ENCODE peak calls at places on chromosome 4, in five cellular contexts. One of them, this sample, is unnamed.

GRCh38 chr4:11467931-11468330 is 39.2 kb upstream of the HS3ST1 start:
- DNase-seq in GM20000: no peak
- DNase-seq in aorta: no peak
- DNase-seq in HFFc6: no peak
- DNase-seq in fibroblast of lung: no peak
- DNase-seq in this sample: no peak

GRCh38 chr4:149595500-149595899 is 220.1 kb downstream of the IQCM start:
- DNase-seq in fibroblast of lung: peak
- DNase-seq in GM20000: no peak
- DNase-seq in aorta: no peak
- DNase-seq in HFFc6: no peak
- DNase-seq in this sample: no peak

GRCh38 chr4:108209489-108209888 is 40.8 kb upstream of the LEF1 start:
- DNase-seq in aorta: no peak
- DNase-seq in fibroblast of lung: no peak
- DNase-seq in HFFc6: no peak
- DNase-seq in GM20000: no peak
- DNase-seq in this sample: no peak

GRCh38 chr4:165006886-165007285 is 24.9 kb upstream of the TRIM60 start:
- DNase-seq in fibroblast of lung: no peak
- DNase-seq in GM20000: peak
- DNase-seq in HFFc6: no peak
- DNase-seq in aorta: no peak
- DNase-seq in this sample: no peak

GRCh38 chr4:8913858-8914460 is 42.3 kb upstream of the HMX1 start:
- DNase-seq in fibroblast of lung: no peak
- DNase-seq in HFFc6: no peak
- DNase-seq in aorta: peak
- DNase-seq in GM20000: peak
- DNase-seq in this sample: no peak

GRCh38 chr4:127251423-127251822 is 381.3 kb upstream of the INTU start:
- DNase-seq in GM20000: no peak
- DNase-seq in aorta: no peak
- DNase-seq in fibroblast of lung: peak
- DNase-seq in HFFc6: no peak
- DNase-seq in this sample: peak

GRCh38 chr4:88809561-88810219 is 112.1 kb upstream of the NAP1L5 start:
- DNase-seq in aorta: no peak
- DNase-seq in GM20000: no peak
- DNase-seq in fibroblast of lung: no peak
- DNase-seq in HFFc6: no peak
- DNase-seq in this sample: no peak

GRCh38 chr4:52718123-52718522 is 33.1 kb downstream of the ERVMER34-1 start:
- DNase-seq in aorta: no peak
- DNase-seq in fibroblast of lung: peak
- DNase-seq in GM20000: no peak
- DNase-seq in HFFc6: no peak
- DNase-seq in this sample: no peak

GRCh38 chr4:98745372-98745771 is 87.0 kb upstream of the TSPAN5 start:
- DNase-seq in GM20000: no peak
- DNase-seq in aorta: no peak
- DNase-seq in fibroblast of lung: no peak
- DNase-seq in HFFc6: peak
- DNase-seq in this sample: no peak